ENCODE peak calls at places on chromosomes 7 and 10, in nine cellular contexts. B is cardiac muscle cell, C is foreskin keratinocyte, H is neuronal stem cell, G is heart right ventricle, D is SK-N-SH, L is fibroblast of lung, J is dorsolateral prefrontal cortex, P is RWPE1. K is an unnamed sample.

GRCh38 chr10:18368681-18369080 is 228.5 kb downstream of the CACNB2 start:
- DNase-seq in B (no peak), C (peak; percentile 1), H (no peak), G (no peak), D (no peak), L (peak; percentile 76), J (no peak), P (peak; percentile 14), K (no peak)

GRCh38 chr10:132158810-132159209 is 27.9 kb upstream of the DPYSL4 start:
- DNase-seq in B (no peak), C (no peak), H (no peak), G (no peak), D (peak; percentile 71), L (no peak), J (no peak), P (no peak), K (no peak)

GRCh38 chr10:62779487-62780248 is 24.9 kb upstream of the ADO start:
- DNase-seq in B (no peak), C (peak; percentile 33), H (no peak), G (no peak), D (no peak), L (no peak), J (no peak), P (no peak), K (no peak)

GRCh38 chr7:71777278-71777677 is 634.9 kb downstream of the CALN1 start:
- DNase-seq in B (no peak), C (no peak), H (no peak), G (no peak), D (no peak), L (no peak), J (no peak), P (no peak), K (no peak)

GRCh38 chr10:119688033-119688508 is 36.9 kb downstream of the BAG3 start:
- DNase-seq in B (peak; percentile 54), C (no peak), H (no peak), G (no peak), D (no peak), L (no peak), J (no peak), P (no peak), K (no peak)

GRCh38 chr7:44043902-44044301 is 600 bp upstream of the DBNL start:
- DNase-seq in B (no peak), C (no peak), H (no peak), G (no peak), D (no peak), L (no peak), J (no peak), P (no peak), K (no peak)

GRCh38 chr10:112628951-112629604 is 182.1 kb downstream of the VTI1A start:
- DNase-seq in B (no peak), C (no peak), H (no peak), G (no peak), D (no peak), L (no peak), J (no peak), P (no peak), K (no peak)

GRCh38 chr10:79229830-79230562 is 117.3 kb upstream of the PPIF start:
- DNase-seq in B (peak; percentile 44), C (no peak), H (peak; percentile 55), G (no peak), D (peak; percentile 74), L (no peak), J (no peak), P (no peak), K (no peak)

GRCh38 chr7:154167051-154167450 is 114.9 kb downstream of the DPP6 start:
- DNase-seq in B (no peak), C (no peak), H (no peak), G (no peak), D (peak; percentile 55), L (no peak), J (no peak), P (no peak), K (no peak)

GRCh38 chr7:138449580-138449979 is 10.5 kb upstream of the TRIM24 start:
- DNase-seq in B (no peak), C (no peak), H (no peak), G (no peak), D (peak; percentile 40), L (no peak), J (no peak), P (no peak), K (no peak)

GRCh38 chr7:36117201-36117840 is 35.7 kb upstream of the EEPD1 start:
- DNase-seq in B (no peak), C (no peak), H (no peak), G (no peak), D (no peak), L (no peak), J (no peak), P (no peak), K (no peak)

GRCh38 chr7:130821864-130822263 is 87.9 kb upstream of the KLF14 start:
- DNase-seq in B (no peak), C (no peak), H (no peak), G (no peak), D (no peak), L (no peak), J (no peak), P (no peak), K (no peak)

GRCh38 chr10:71725998-71726672 is 6.6 kb upstream of the C10orf105 start:
- DNase-seq in B (no peak), C (no peak), H (peak; percentile 29), G (no peak), D (peak; percentile 86), L (peak; percentile 23), J (no peak), P (peak; percentile 46), K (no peak)

GRCh38 chr10:124521429-124521871 is 59.8 kb downstream of the LHPP start:
- DNase-seq in B (no peak), C (no peak), H (no peak), G (no peak), D (no peak), L (no peak), J (peak; percentile 72), P (no peak), K (peak; percentile 40)

DNA sequence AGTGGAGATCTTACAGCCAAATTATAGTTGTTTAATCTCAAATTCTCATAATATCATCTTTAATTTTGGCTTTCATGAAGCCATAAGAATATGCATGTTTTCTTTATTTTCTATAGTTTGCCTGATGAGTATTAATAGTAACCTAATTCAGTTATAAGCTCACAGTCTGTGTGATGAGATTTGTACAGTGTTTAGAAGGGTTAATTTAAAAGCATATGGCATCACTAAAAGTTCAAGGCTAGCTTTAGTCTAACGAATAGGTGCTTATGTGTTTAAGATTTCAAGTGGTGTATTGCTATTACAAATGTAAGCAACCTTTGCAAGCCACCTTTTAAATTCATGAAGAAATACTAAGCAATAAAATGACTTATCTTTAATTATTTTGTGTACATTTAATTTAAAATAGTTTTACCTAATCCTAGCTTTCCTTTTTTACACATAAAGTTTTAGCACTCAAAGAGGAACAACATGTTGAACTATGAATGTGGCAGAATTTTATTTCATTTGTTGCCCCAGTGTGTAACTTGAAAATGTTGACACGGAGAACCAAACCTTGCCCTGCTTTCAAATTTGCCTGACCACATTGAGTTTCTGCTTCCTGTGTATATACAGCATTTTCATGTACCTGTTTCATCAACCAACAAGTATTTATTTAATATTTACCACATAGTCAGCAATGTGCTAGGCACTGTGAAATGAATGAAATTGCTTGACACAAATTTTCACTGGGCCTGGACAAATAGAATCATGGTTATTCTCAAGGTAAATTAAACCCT is 41.5 kb downstream of the TET1 start:
- DNase-seq in B (no peak), C (no peak), H (no peak), G (no peak), D (no peak), L (no peak), J (no peak), P (no peak), K (no peak)
- H3K27ac ChIP-seq in B (peak overlapping the region; percentile 91), C (no peak overlapping the region), H (no peak overlapping the region), G (no peak overlapping the region), D (peak overlapping the region; percentile 79), L (no peak overlapping the region), J (no peak overlapping the region), P (no peak overlapping the region), K (no peak overlapping the region)

GRCh38 chr7:70580161-70580560 is 551.8 kb upstream of the GALNT17 start:
- DNase-seq in B (no peak), C (no peak), H (no peak), G (no peak), D (no peak), L (no peak), J (no peak), P (no peak), K (no peak)
- H3K27ac ChIP-seq in B (no peak overlapping the region), C (no peak overlapping the region), H (no peak overlapping the region), G (no peak overlapping the region), D (no peak overlapping the region), L (no peak overlapping the region), J (no peak overlapping the region), P (no peak overlapping the region), K (no peak overlapping the region)

GRCh38 chr10:11197854-11198253 is 180.2 kb downstream of the CELF2 start:
- DNase-seq in B (no peak), C (no peak), H (no peak), G (no peak), D (no peak), L (no peak), J (no peak), P (no peak), K (no peak)

GRCh38 chr10:11192304-11193018 is 174.8 kb downstream of the CELF2 start:
- DNase-seq in B (peak; percentile 44), C (no peak), H (no peak), G (peak; percentile 37), D (no peak), L (no peak), J (no peak), P (no peak), K (no peak)

GRCh38 chr10:11197266-11197712 is 179.6 kb downstream of the CELF2 start:
- DNase-seq in B (no peak), C (no peak), H (no peak), G (peak; percentile 35), D (no peak), L (peak; percentile 10), J (no peak), P (no peak), K (no peak)

GRCh38 chr10:11191673-11192072 is 174.0 kb downstream of the CELF2 start:
- DNase-seq in B (no peak), C (no peak), H (no peak), G (no peak), D (no peak), L (no peak), J (no peak), P (no peak), K (no peak)

DNA sequence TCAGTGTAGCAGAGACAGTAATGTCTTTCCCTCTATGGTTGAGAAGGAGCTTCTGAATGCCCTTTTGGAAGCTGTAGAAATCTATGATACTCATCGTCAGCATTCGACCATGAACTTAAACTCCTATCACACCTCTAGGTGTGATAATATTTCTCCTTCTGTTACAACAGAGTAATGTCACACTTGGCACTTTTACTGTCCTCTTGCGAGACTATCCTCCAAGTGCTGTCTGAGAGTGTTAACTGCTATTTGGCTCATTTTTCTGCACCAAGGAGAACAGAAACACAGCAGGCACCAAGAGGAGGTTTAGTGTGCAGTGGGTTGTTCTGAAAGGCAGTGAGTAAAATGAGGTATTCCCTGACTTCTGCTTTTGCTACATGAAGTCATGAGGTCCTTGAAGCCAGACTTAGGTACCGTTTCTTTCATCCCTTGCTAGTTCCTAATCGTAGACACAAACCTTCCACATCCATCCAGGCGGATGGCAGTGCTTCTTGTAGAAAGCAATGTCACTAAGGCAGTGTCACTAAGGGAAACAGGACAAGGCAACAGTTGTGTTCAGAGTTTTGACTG is 177.4 kb downstream of the CELF2 start:
- DNase-seq in B (no peak), C (no peak), H (no peak), G (no peak), D (no peak), L (no peak), J (no peak), P (no peak), K (no peak)
- H3K27ac ChIP-seq in B (peak overlapping the region; percentile 38), C (no peak overlapping the region), H (no peak overlapping the region), G (peak overlapping the region; percentile 27), D (no peak overlapping the region), L (no peak overlapping the region), J (no peak overlapping the region), P (no peak overlapping the region), K (peak overlapping the region; percentile 9)

GRCh38 chr7:824106-824505 is 8.2 kb upstream of the SUN1 start:
- DNase-seq in B (no peak), C (no peak), H (no peak), G (peak; percentile 4), D (peak; percentile 77), L (no peak), J (no peak), P (no peak), K (no peak)
- H3K27ac ChIP-seq in B (peak overlapping the region; percentile 48), C (no peak overlapping the region), H (no peak overlapping the region), G (peak overlapping the region; percentile 97), D (no peak overlapping the region), L (peak overlapping the region; percentile 77), J (no peak overlapping the region), P (peak overlapping the region; percentile 79), K (no peak overlapping the region)

K was measured in caudate nucleus.